ENCODE peak calls at places on chromosome 13, in ten cellular contexts. X is AG04450, I is heart right ventricle, B is MCF 10A, Z is RWPE1, N is neural crest cell, P is heart left ventricle, O is type B pancreatic cell, T is psoas muscle, W is activated B cell treated with CpG ODN at 0.5 μM for 24 hours. M is an unnamed sample.

GRCh38 chr13:33934936-33935510 is 117.1 kb downstream of the RFC3 start:
- DNase-seq in Z (no peak), P (no peak), X (no peak), B (no peak), I (no peak), T (no peak), O (no peak), N (no peak), W (no peak), M (no peak)

GRCh38 chr13:51879133-51879532 is 17.4 kb downstream of the CCDC70 start:
- DNase-seq in P (no peak), T (no peak), X (no peak), I (no peak), W (no peak), N (no peak), O (no peak), B (no peak), Z (no peak), M (no peak)

GRCh38 chr13:36354842-36355241 is 8.6 kb upstream of the SPART start:
- DNase-seq in O (no peak), T (no peak), W (no peak), Z (no peak), P (no peak), I (no peak), N (no peak), B (no peak), X (no peak), M (no peak)

GRCh38 chr13:32205426-32206096 is 109.6 kb downstream of the ZAR1L start:
- DNase-seq in P (no peak), O (no peak), B (no peak), N (no peak), X (peak), I (no peak), W (no peak), Z (no peak), T (no peak), M (no peak)

GRCh38 chr13:50990540-50991506 is 81.2 kb downstream of the RNASEH2B start:
- DNase-seq in T (peak), B (no peak), O (no peak), W (no peak), Z (no peak), I (no peak), N (peak), P (no peak), X (peak), M (no peak)

GRCh38 chr13:43107780-43108179 is 84.4 kb downstream of the DNAJC15 start:
- DNase-seq in T (no peak), Z (no peak), I (no peak), N (no peak), P (no peak), X (no peak), W (no peak), O (no peak), B (no peak), M (no peak)

GRCh38 chr13:62837895-62838294 is 1422.2 kb upstream of the PCDH20 start:
- DNase-seq in I (no peak), W (no peak), X (peak), B (peak), N (no peak), Z (peak), O (no peak), P (no peak), T (no peak), M (no peak)

GRCh38 chr13:94198666-94199065 is 280.8 kb downstream of the DCT start:
- DNase-seq in P (no peak), Z (no peak), X (no peak), W (no peak), T (no peak), O (no peak), N (no peak), I (no peak), B (no peak), M (no peak)

GRCh38 chr13:110706570-110707378 is 858 bp upstream of the CARS2 start:
- DNase-seq in B (no peak), W (no peak), Z (no peak), N (no peak), I (no peak), P (no peak), T (no peak), O (no peak), X (no peak), M (no peak)

GRCh38 chr13:79482271-79482970 is 1.5 kb downstream of the NDFIP2 start:
- DNase-seq in N (no peak), T (no peak), X (no peak), P (no peak), O (no peak), B (no peak), I (no peak), W (no peak), Z (no peak), M (no peak)

GRCh38 chr13:105655046-105655445 is 880.4 kb downstream of the EFNB2 start:
- DNase-seq in N (no peak), P (no peak), T (no peak), B (peak), X (peak), O (no peak), Z (peak), W (no peak), I (no peak), M (no peak)

GRCh38 chr13:113881614-113882265 is 17.9 kb upstream of the GAS6 start:
- DNase-seq in I (no peak), T (no peak), O (peak), P (no peak), X (no peak), B (no peak), N (no peak), W (no peak), Z (no peak), M (no peak)

GRCh38 chr13:39510296-39510695 is 92.7 kb downstream of the LHFPL6 start:
- DNase-seq in N (no peak), I (no peak), O (no peak), T (no peak), Z (peak), P (no peak), B (peak), W (no peak), X (no peak), M (no peak)

GRCh38 chr13:93397619-93398018 is 171.0 kb downstream of the GPC6 start:
- DNase-seq in B (no peak), O (no peak), Z (no peak), P (no peak), W (no peak), I (no peak), T (no peak), N (no peak), X (no peak), M (no peak)

GRCh38 chr13:75788494-75788991 is 152.4 kb downstream of the LMO7 start:
- DNase-seq in I (peak), X (peak), Z (no peak), P (no peak), T (peak), B (peak), O (no peak), N (no peak), W (no peak), M (peak)

GRCh38 chr13:57569981-57570380 is 61.6 kb upstream of the PCDH17 start:
- DNase-seq in W (no peak), X (no peak), P (no peak), B (peak), N (no peak), O (no peak), Z (no peak), I (no peak), T (no peak), M (no peak)

GRCh38 chr13:41942462-41943094 is 18.3 kb downstream of the VWA8 start:
- DNase-seq in W (no peak), P (no peak), Z (peak), N (no peak), I (no peak), X (peak), T (no peak), O (no peak), B (peak), M (no peak)

GRCh38 chr13:26988059-26988769 is 183.4 kb downstream of the USP12 start:
- DNase-seq in I (no peak), B (no peak), T (no peak), N (no peak), W (no peak), X (no peak), P (no peak), Z (no peak), O (no peak), M (no peak)

GRCh38 chr13:99821741-99822140 is 149.8 kb downstream of the ZIC5 start:
- DNase-seq in I (no peak), Z (no peak), O (no peak), X (no peak), N (no peak), B (no peak), T (no peak), P (no peak), W (no peak), M (no peak)

GRCh38 chr13:25192936-25193335 is 20.8 kb upstream of the AMER2 start:
- DNase-seq in W (no peak), T (no peak), Z (no peak), X (no peak), P (no peak), I (no peak), O (no peak), N (no peak), B (no peak), M (no peak)

GRCh38 chr13:110529522-110530311 is 31.8 kb downstream of the RAB20 start:
- DNase-seq in W (no peak), I (no peak), N (no peak), B (no peak), T (no peak), O (no peak), P (no peak), Z (no peak), X (no peak), M (no peak)

GRCh38 chr13:106573279-106573831 is 5.4 kb upstream of the ARGLU1 start:
- DNase-seq in X (no peak), B (peak), N (no peak), Z (no peak), O (no peak), W (no peak), I (no peak), P (no peak), T (no peak), M (no peak)

GRCh38 chr13:96216543-96216942 is 126.6 kb downstream of the HS6ST3 start:
- DNase-seq in P (no peak), O (no peak), B (no peak), X (no peak), T (no peak), I (no peak), Z (no peak), N (no peak), W (no peak), M (no peak)

GRCh38 chr13:25943666-25944065 is 108.2 kb downstream of the SHISA2 start:
- DNase-seq in W (no peak), P (no peak), T (no peak), O (no peak), Z (no peak), X (no peak), I (no peak), N (no peak), B (peak), M (no peak)

DNA sequence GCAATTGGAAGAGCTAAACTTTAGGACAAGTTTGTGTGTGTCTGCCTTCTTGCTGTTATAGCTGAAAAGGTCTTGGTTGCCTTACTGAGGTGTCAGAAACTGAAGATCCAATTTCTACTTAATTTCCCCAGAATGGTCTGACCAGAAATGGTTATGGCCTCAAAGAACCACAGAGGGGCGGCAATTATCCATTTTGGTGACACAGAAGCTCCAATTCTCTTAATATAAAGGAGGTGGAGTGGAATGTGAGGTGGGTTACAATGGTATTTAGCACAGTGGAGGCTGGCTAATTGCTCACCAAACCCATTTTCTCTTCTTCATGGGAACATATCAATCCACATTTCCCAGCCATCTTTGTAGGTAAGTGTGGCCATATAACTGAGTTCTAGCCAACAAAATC is 1157.2 kb downstream of the OLFM4 start:
- DNase-seq in O (no peak), T (no peak), P (no peak), W (no peak), X (no peak), B (peak), I (no peak), Z (peak), N (no peak), M (no peak)
- TF ChIP-seq CTCF in O (peak), T (no peak), P (no peak), W (no peak), X (no peak), B (peak), I (no peak), Z (no peak), N (peak), M (no peak)

DNA sequence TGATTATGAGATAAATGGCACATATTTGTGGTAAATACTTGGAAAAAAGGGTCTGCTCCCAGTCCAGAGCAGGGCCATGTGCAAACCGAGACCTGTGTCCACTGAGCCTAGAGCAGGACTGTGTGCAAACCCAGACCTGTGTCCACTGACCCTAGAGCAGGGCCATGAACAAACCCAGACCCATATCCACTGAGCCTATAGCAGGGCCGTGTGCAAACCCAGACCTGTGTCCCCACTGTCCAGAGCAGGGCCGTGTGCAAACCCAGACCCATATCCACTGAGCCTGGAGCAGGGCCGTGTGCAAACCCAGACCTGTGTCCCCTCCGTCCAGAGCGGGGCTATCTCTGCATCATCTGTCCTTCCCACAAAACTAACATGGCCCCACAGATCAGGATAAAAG is 136.0 kb downstream of the ATP11A start:
- DNase-seq in N (no peak), T (no peak), I (no peak), O (no peak), P (no peak), Z (no peak), X (no peak), W (no peak), B (no peak), M (no peak)
- TF ChIP-seq CTCF in N (no peak), T (no peak), I (no peak), O (no peak), P (no peak), Z (no peak), X (no peak), W (no peak), B (no peak), M (no peak)

DNA sequence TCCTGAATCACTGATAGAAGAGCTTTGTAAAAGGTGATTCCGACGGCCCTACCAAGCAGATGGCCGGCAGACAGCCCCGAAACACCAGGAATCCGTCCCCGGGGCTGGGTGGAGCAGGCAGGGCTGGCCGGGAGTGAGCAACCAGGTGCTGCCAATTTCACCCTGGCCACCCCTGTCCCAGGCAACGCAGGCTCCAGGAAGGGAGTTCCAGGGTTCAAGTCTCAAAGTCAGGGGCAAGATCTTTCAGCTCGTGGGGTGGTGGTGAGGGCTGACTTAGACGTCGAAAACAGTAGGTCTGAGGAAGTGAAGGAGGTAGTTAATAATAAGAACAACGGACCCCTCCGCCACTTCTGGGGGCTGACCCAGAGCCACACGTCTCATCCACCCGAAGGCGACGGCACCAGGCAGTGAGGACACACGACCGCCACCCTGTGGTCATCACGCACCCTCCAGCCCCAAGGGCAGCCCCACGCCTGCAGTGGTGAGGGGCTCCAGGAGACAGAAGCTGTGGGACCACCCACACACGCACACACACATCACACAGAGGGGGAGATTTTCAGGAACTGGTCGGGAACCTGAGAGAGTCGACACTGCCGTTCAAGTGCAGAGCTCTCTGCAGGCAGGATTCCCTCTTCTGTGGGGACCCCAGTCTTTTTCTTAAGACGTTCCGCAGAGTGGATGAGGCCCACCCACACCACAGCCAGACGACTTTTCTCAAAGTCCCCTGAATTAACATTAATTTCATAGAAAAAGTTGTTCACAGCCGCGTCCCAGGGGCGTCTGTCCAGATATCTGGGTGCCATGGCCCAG is 67.2 kb downstream of the SPACA7 start:
- DNase-seq in I (no peak), N (peak), B (no peak), O (no peak), X (no peak), W (no peak), P (peak), T (peak), Z (no peak), M (no peak)
- TF ChIP-seq CTCF in I (no peak), N (no peak), B (no peak), O (peak), X (peak), W (no peak), P (no peak), T (no peak), Z (no peak), M (peak)

DNA sequence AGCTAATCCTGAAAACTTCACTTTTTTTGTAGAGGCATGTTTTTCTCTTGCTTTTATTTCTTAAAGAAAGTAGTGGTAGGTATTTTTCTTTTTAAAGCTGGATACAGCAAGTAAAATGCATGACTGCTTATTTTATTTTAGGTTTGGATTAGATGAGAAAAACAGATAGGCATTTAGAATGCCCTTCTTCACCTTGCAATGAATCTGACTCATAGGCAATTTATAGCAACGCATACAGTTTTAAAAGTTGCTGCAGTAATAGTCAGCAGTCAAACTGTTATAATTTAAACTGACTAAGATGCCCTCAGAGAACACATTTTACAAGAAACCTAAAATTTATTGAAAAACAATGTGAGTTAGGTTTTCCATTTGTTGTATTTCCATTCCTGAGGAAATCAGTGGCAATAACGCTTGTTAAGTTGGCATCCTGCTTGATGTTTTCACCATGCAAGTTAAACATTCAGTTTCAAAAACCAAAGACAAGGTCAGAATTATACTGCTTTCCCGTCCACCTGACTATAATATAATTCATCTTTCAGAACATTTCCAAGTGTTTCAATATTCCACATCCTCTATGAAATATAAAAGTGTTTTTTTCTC is 1128.2 kb upstream of the PCDH9 start:
- DNase-seq in X (no peak), P (no peak), W (no peak), N (no peak), I (no peak), Z (no peak), T (no peak), O (no peak), B (peak), M (no peak)
- TF ChIP-seq CTCF in X (no peak), P (no peak), W (no peak), N (no peak), I (no peak), Z (no peak), T (no peak), O (no peak), B (no peak), M (no peak)

GRCh38 chr13:37985281-37985680 is 115.7 kb upstream of the TRPC4 start:
- DNase-seq in I (no peak), O (no peak), W (no peak), P (no peak), X (no peak), B (no peak), Z (no peak), T (no peak), N (no peak), M (no peak)

GRCh38 chr13:37978680-37979079 is 109.1 kb upstream of the TRPC4 start:
- DNase-seq in B (no peak), I (no peak), P (no peak), N (no peak), T (no peak), Z (no peak), X (no peak), W (no peak), O (no peak), M (no peak)

GRCh38 chr13:37981932-37982331 is 112.4 kb upstream of the TRPC4 start:
- DNase-seq in Z (no peak), P (no peak), W (no peak), N (no peak), X (no peak), O (no peak), T (no peak), B (no peak), I (no peak), M (no peak)

DNA sequence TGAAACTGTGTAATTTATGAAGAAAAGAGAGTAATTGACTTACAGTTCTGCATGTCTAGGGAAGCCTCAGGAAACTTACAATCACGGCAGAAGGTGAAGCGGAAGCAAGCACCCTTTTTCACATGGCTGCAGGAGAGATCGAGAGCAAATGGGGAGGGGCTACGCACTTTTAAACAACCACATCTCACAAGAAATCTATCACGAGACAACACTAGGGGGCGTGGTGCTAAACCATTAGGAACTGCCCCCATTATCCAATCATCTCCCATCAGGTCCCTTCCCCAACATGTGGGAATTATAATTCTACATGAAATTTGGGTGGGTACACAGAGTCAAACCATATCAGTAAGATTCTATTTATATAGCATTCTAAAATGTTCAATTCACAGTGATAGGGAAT is 114.8 kb upstream of the TRPC4 start:
- DNase-seq in O (no peak), T (no peak), X (no peak), B (peak), N (no peak), I (no peak), Z (no peak), P (no peak), W (no peak), M (no peak)
- TF ChIP-seq CTCF in O (peak), T (no peak), X (no peak), B (no peak), N (peak), I (no peak), Z (no peak), P (no peak), W (no peak), M (no peak)

M was measured in AG09319.